ENCODE peak calls at places on chromosomes 3 and 15, in four cellular contexts. V, D, N and A are unnamed samples.

GRCh38 chr3:4615734-4616133 is 122.6 kb downstream of the ITPR1 start:
- DNase-seq in D (no peak), V (no peak), N (no peak), A (no peak)

GRCh38 chr15:31440754-31441298 is 114.2 kb downstream of the KLF13 start:
- DNase-seq in N (peak; percentile 72), V (no peak), D (peak; percentile 67), A (peak; percentile 83)

GRCh38 chr3:161008086-161008485 is 97.1 kb downstream of the B3GALNT1 start:
- DNase-seq in D (no peak), V (no peak), N (no peak), A (no peak)

GRCh38 chr3:106130384-106131084 is 261.7 kb upstream of the CBLB start:
- DNase-seq in N (peak; percentile 85), D (no peak), V (peak; percentile 37), A (no peak)

GRCh38 chr15:69552057-69552815 is 99.6 kb downstream of the RPLP1 start:
- DNase-seq in N (no peak), D (no peak), V (no peak), A (no peak)

GRCh38 chr3:130688677-130689076 is 58.0 kb downstream of the PIK3R4 start:
- DNase-seq in N (no peak), D (no peak), V (no peak), A (no peak)

GRCh38 chr15:32730677-32731654 is 13.2 kb downstream of the GREM1 start:
- DNase-seq in D (no peak), N (no peak), V (no peak), A (no peak)

GRCh38 chr15:60184579-60184978 is 180.5 kb downstream of the FOXB1 start:
- DNase-seq in N (peak; percentile 5), D (no peak), V (no peak), A (no peak)

GRCh38 chr3:183541738-183542137 is 13.8 kb downstream of the KLHL6 start:
- DNase-seq in V (no peak), N (no peak), D (no peak), A (no peak)

GRCh38 chr15:38702178-38702912 is 137.7 kb upstream of the RASGRP1 start:
- DNase-seq in V (peak; percentile 26), N (no peak), D (no peak), A (no peak)

GRCh38 chr15:88610756-88611231 is 10.3 kb upstream of the AEN start:
- DNase-seq in D (no peak), V (no peak), N (peak; percentile 36), A (no peak)

GRCh38 chr15:70576276-70576675 is 187.1 kb downstream of the UACA start:
- DNase-seq in D (no peak), V (no peak), N (no peak), A (no peak)

GRCh38 chr3:141312359-141313090 is 55.8 kb upstream of the ZBTB38 start:
- DNase-seq in N (no peak), D (no peak), V (no peak), A (no peak)

GRCh38 chr15:89936051-89936792 is 23.5 kb upstream of the ARPIN start:
- DNase-seq in D (no peak), N (no peak), V (no peak), A (no peak)

GRCh38 chr3:50390523-50391177 is 31.3 kb upstream of the TMEM115 start:
- DNase-seq in D (peak; percentile 76), V (no peak), N (no peak), A (no peak)

GRCh38 chr3:60669636-60670035 is 581.6 kb downstream of the FHIT start:
- DNase-seq in N (no peak), V (no peak), D (no peak), A (no peak)

GRCh38 chr15:100783760-100784492 is 95.7 kb upstream of the ALDH1A3 start:
- DNase-seq in N (no peak), V (no peak), D (no peak), A (peak; percentile 80)

GRCh38 chr3:58999134-58999778 is 50.6 kb downstream of the CFAP20DC start:
- DNase-seq in V (no peak), N (peak; percentile 40), D (no peak), A (no peak)

GRCh38 chr15:71716990-71717389 is 93.4 kb upstream of the NR2E3 start:
- DNase-seq in V (no peak), D (no peak), N (peak; percentile 66), A (no peak)

GRCh38 chr3:51997935-51998596 is 2.4 kb upstream of the RPL29 start:
- DNase-seq in N (no peak), D (no peak), V (no peak), A (no peak)

GRCh38 chr15:74664028-74664616 is 31.7 kb downstream of the EDC3 start:
- DNase-seq in N (peak; percentile 68), V (peak; percentile 14), D (peak; percentile 36), A (no peak)

GRCh38 chr3:115330406-115330805 is 183.3 kb upstream of the ZBTB20 start:
- DNase-seq in D (no peak), N (peak; percentile 87), V (peak; percentile 5), A (no peak)

GRCh38 chr3:30933478-30934207 is 39.2 kb upstream of the GADL1 start:
- DNase-seq in V (no peak), N (no peak), D (no peak), A (no peak)

GRCh38 chr15:67161881-67162280 is 92.6 kb downstream of the AAGAB start:
- DNase-seq in N (no peak), D (no peak), V (no peak), A (no peak)

GRCh38 chr15:65192016-65192415 is 6.9 kb upstream of the CLPX start:
- DNase-seq in D (no peak), N (no peak), V (peak; percentile 62), A (no peak)

GRCh38 chr15:65196637-65197336 is 11.6 kb upstream of the CLPX start:
- DNase-seq in V (no peak), D (no peak), N (no peak), A (no peak)

GRCh38 chr15:65197337-65197645 is 12.1 kb upstream of the CLPX start:
- DNase-seq in V (no peak), N (no peak), D (no peak), A (no peak)

GRCh38 chr15:65195542-65196026 is 10.4 kb upstream of the CLPX start:
- DNase-seq in V (no peak), D (no peak), N (no peak), A (no peak)

GRCh38 chr15:65194826-65195541 is 9.8 kb upstream of the CLPX start:
- DNase-seq in N (peak; percentile 26), V (no peak), D (no peak), A (no peak)
- TF ChIP-seq CTCF in N (no peak), V (no peak), D (no peak), A (no peak)

DNA sequence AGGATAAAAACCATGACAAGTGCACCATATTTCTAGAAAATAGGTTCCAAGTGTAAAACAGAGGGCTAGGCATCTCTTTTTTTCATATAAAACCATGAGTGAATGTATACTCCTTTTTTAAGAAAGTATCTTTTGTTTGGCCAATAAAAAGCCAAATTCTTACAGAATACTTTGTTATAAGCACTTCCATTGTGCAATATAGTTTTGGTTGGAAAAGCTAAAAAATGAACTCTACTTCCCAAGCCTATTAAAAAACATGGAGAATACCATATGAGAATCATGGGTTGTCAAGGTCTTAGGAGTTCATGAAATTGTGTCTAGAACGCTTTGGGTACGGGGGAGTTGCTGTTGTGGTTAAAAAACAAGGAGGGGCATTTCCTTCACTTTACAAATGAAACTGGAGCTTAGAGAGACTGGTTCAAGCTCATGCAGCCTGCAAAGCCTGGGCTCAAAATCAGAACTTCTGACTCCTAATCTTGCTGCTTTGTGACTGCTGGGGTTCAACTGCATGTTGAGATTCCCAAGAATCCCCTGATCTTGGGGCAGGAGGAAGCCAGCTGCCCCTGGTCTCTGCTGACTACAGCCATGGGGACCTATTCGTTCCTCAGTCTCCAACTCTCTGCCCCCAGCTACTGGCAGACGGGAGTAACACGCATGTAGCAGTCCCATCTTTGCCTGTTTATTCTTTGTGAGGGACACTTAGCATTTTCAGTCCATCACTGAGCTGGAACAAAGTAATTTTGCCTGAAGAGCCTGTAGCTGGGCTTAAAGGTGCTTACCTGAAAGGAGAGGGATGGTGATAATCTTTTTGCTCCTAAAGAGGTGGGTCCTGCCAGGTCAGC is 229.1 kb downstream of the CHST2 start:
- DNase-seq in V (no peak), N (no peak), D (no peak), A (no peak)
- TF ChIP-seq CTCF in V (no peak), N (no peak), D (peak; percentile 9), A (peak; percentile 22)

DNA sequence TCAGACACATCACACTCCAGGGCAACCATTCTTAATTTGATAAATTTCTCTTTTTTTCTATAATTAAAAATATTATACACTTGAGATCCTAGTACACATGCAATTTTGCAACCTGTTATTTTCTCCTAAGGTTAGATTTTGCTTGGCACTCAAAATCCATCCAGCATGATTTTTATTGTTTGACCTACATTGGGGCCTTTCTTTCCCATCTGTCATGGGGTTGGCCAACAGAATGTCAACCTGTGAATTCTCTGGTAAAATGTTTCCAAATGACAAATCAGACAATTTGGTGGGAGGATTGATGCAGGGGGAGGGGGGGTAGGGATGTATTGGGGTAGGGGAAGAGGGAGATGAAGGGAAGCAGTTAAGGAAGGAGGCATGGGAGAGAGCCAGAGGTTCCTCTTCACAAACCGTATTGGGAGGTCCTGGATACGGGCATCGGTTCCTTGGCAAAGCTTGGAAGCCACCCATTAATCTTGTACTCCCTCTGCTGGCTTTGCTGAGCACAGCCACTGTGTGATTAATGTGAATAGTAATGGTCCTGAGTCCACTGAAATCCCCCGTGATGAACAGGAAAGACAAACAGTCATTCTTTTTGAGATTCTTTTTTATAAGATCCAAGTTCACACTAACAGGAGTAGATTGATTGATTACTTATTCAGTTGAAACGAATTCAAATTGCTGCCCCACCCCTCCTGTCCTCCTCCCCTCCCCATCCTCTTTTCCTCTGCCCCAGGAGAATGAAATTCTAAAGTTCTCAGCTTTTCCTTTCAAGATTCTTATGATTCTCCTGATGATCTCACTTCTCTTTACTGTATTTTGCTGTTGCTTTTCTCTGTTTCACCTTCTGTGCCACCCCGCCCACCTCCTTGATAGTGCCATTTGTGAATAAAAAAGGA is 82.2 kb upstream of the SLC25A26 start:
- DNase-seq in D (peak; percentile 28), V (peak; percentile 63), N (peak; percentile 84), A (peak; percentile 86)
- TF ChIP-seq CTCF in D (peak; percentile 88), V (peak; percentile 67), N (peak; percentile 75), A (peak; percentile 93)

GRCh38 chr3:126706631-126707030 is 2.6 kb downstream of the CHCHD6 start:
- DNase-seq in V (no peak), D (no peak), N (peak; percentile 64), A (no peak)

GRCh38 chr3:126699011-126699410 is 5.0 kb upstream of the CHCHD6 start:
- DNase-seq in V (no peak), N (no peak), D (no peak), A (no peak)

GRCh38 chr3:126704494-126705214 is 614 bp downstream of the CHCHD6 start:
- DNase-seq in V (no peak), N (peak; percentile 36), D (no peak), A (no peak)

DNA sequence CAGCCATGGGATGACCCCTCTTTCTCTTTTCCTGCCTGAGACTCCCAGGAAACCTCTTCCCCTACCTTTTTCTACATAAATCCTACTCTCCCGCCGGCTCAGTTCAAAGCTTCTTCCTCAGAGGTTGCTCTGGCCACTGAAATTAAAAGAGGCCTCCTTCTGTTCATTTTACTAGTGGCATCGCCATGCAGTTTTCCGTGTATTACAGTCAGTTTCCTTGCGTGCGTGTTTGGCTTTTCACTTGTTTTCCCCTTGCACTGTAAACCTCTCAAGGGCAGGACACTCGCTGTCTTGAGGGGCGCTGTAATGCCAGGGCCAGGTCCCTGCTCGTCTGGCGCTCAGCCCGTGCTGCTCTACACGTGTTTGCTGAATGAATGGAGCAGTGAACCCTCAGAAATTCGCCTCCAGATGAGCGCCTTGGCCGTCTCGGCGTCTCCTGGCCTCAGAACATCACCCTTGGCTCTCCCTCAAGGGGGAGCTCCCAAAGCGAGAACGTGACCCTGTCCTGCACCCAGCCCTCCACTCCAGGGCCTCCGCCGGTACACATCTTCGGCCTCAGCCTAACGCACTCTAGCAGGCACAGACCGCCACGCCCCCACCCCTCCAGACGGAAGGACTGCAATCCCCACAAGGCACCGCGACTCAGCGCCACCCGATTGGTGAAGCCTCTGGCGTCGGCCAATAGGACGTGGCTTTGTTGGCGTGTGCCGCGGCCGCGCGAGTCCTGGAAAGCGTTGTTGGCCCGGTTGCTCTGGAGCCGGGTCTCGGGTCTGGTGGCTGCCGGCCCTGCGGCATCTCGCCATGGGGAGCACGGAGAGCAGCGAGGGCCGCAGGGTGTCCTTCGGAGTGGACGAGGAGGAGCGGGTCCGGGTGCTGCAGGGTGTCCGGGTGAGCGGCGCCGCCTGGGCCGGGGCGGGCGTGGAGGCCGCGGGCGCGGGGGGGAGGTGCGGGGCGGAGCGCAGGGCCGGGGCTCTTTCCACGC is at the start of gene CHCHD6:
- DNase-seq in V (peak; percentile 97), N (peak; percentile 98), D (peak; percentile 94), A (peak; percentile 98)
- TF ChIP-seq CTCF in V (peak; percentile 30), N (no peak), D (no peak), A (peak; percentile 20)